ENCODE peak calls at places on chromosome 10, in seven cellular contexts. H is GM06990; A is stimulated activated CD4-positive, alpha-beta T cell treated with anti-CD3 and anti-CD28 coated beads, Interleukin-1b, Interleukin-23, amount 100 ng/mL, for 48 hours; L is adrenal gland; V is KBM-7; Y is NCI-H1092; E is neuronal stem cell. O is an unnamed sample.

GRCh38 chr10:5862360-5862929 is 27.2 kb downstream of the ANKRD16 start:
- DNase-seq in Y (no peak), H (peak), V (no peak), L (peak), A (no peak), E (no peak), O (no peak)

GRCh38 chr10:42630537-42631134 is 7.7 kb downstream of the ZNF33B start:
- DNase-seq in H (no peak), V (no peak), A (no peak), Y (no peak), E (no peak), L (no peak), O (no peak)

GRCh38 chr10:131998050-131998844 is 16.5 kb upstream of the BNIP3 start:
- DNase-seq in E (no peak), A (no peak), Y (no peak), L (no peak), V (no peak), H (no peak), O (no peak)

GRCh38 chr10:80289451-80290287 is at the start of gene MAT1A:
- DNase-seq in H (no peak), Y (no peak), A (no peak), L (no peak), E (no peak), V (no peak), O (peak)

GRCh38 chr10:34995925-34996324 is 94.2 kb downstream of the CUL2 start:
- DNase-seq in A (no peak), E (no peak), L (no peak), V (no peak), H (no peak), Y (no peak), O (no peak)

GRCh38 chr10:12081470-12081869 is 12.7 kb downstream of the DHTKD1 start:
- DNase-seq in E (no peak), A (no peak), H (no peak), L (no peak), Y (no peak), V (no peak), O (no peak)

GRCh38 chr10:46551701-46552525 is 4.5 kb downstream of the GPRIN2 start:
- DNase-seq in Y (no peak), L (peak), A (peak), H (no peak), E (no peak), V (no peak), O (no peak)

GRCh38 chr10:6048281-6049030 is 13.7 kb downstream of the IL2RA start:
- DNase-seq in Y (no peak), A (no peak), E (no peak), H (no peak), L (no peak), V (no peak), O (no peak)

GRCh38 chr10:13272164-13272571 is 27.7 kb downstream of the PHYH start:
- DNase-seq in Y (peak), V (no peak), A (no peak), L (no peak), E (no peak), H (no peak), O (peak)

GRCh38 chr10:59361659-59362183 is 628 bp downstream of the FAM13C start:
- DNase-seq in Y (no peak), E (no peak), A (no peak), V (no peak), L (no peak), H (no peak), O (peak)

GRCh38 chr10:62108768-62109430 is 159.7 kb downstream of the RTKN2 start:
- DNase-seq in A (no peak), H (no peak), V (no peak), Y (no peak), L (no peak), E (no peak), O (no peak)

GRCh38 chr10:123642697-123643096 is 23.5 kb upstream of the GPR26 start:
- DNase-seq in Y (no peak), L (no peak), H (no peak), E (no peak), V (no peak), A (no peak), O (no peak)

GRCh38 chr10:12214763-12215218 is 18.8 kb downstream of the CDC123 start:
- DNase-seq in H (no peak), A (no peak), E (peak), L (peak), Y (no peak), V (peak), O (peak)

GRCh38 chr10:55311823-55312431 is 510.9 kb upstream of the PCDH15 start:
- DNase-seq in E (no peak), L (no peak), V (no peak), A (no peak), Y (no peak), H (no peak), O (no peak)

GRCh38 chr10:124091646-124092269 is 1.6 kb downstream of the CHST15 start:
- DNase-seq in V (no peak), Y (no peak), L (no peak), E (peak), H (no peak), A (no peak), O (peak)

GRCh38 chr10:603745-604144 is 85.7 kb downstream of the DIP2C start:
- DNase-seq in H (no peak), A (no peak), V (no peak), L (no peak), Y (no peak), E (no peak), O (no peak)

GRCh38 chr10:22620140-22620857 is 94.1 kb downstream of the PIP4K2A start:
- DNase-seq in A (peak), L (peak), H (no peak), V (no peak), E (no peak), Y (no peak), O (peak)

GRCh38 chr10:91296471-91296870 is 76.0 kb downstream of the PCGF5 start:
- DNase-seq in H (no peak), L (no peak), V (peak), E (no peak), Y (no peak), A (no peak), O (peak)

GRCh38 chr10:32171213-32171612 is 115.0 kb upstream of the KIF5B start:
- DNase-seq in Y (no peak), A (no peak), L (no peak), H (no peak), E (no peak), V (no peak), O (no peak)

GRCh38 chr10:96017227-96017687 is 26.1 kb upstream of the CCNJ start:
- DNase-seq in Y (peak), L (peak), A (peak), V (peak), H (peak), E (peak), O (peak)

GRCh38 chr10:102040305-102040704 is 15.7 kb downstream of the ARMH3 start:
- DNase-seq in A (no peak), L (no peak), H (no peak), Y (no peak), E (no peak), V (peak), O (no peak)

GRCh38 chr10:70274643-70275042 is 9.2 kb downstream of the NPFFR1 start:
- DNase-seq in H (no peak), L (no peak), E (no peak), Y (no peak), V (no peak), A (no peak), O (peak)

GRCh38 chr10:128792426-128793140 is 666.4 kb upstream of the MKI67 start:
- DNase-seq in L (no peak), A (no peak), H (no peak), Y (no peak), V (no peak), E (no peak), O (no peak)

GRCh38 chr10:51706225-51706624 is 6.8 kb upstream of the CSTF2T start:
- DNase-seq in E (no peak), L (peak), H (no peak), Y (no peak), V (no peak), A (no peak), O (no peak)

GRCh38 chr10:117830832-117831231 is 215.9 kb downstream of the RAB11FIP2 start:
- DNase-seq in Y (no peak), H (no peak), V (peak), L (no peak), A (peak), E (peak), O (no peak)

GRCh38 chr10:124197301-124198148 is 104.1 kb upstream of the CHST15 start:
- DNase-seq in V (no peak), Y (no peak), H (no peak), E (no peak), L (no peak), A (no peak), O (peak)

GRCh38 chr10:96765406-96766240 is 45.3 kb upstream of the PIK3AP1 start:
- DNase-seq in L (peak), Y (no peak), V (peak), E (no peak), A (peak), H (peak), O (peak)

GRCh38 chr10:106609867-106610266 is 554.6 kb downstream of the SORCS1 start:
- DNase-seq in Y (no peak), V (no peak), A (no peak), E (no peak), L (no peak), H (no peak), O (no peak)

GRCh38 chr10:71522438-71523144 is 125.9 kb downstream of the CDH23 start:
- DNase-seq in V (no peak), H (no peak), E (no peak), Y (no peak), A (no peak), L (no peak), O (no peak)

GRCh38 chr10:63773106-63773505 is 251.9 kb downstream of the REEP3 start:
- DNase-seq in A (no peak), L (no peak), Y (no peak), E (no peak), V (no peak), H (no peak), O (no peak)

GRCh38 chr10:74394416-74394969 is 243.5 kb downstream of the ADK start:
- DNase-seq in L (no peak), A (no peak), H (no peak), V (no peak), Y (no peak), E (no peak), O (no peak)

GRCh38 chr10:118007773-118008172 is 39.0 kb downstream of the RAB11FIP2 start:
- DNase-seq in H (no peak), V (peak), A (no peak), E (no peak), Y (no peak), L (no peak), O (no peak)

GRCh38 chr10:5618042-5618441 is 48.4 kb downstream of the ASB13 start:
- DNase-seq in L (no peak), E (no peak), H (no peak), V (no peak), A (no peak), Y (no peak), O (no peak)

O was measured in RPMI7951.